ENCODE peak calls at places on chromosomes 6 and 20, in five cellular contexts. X is HCT116; R is HCEC 1CT; N is stimulated activated CD4-positive, alpha-beta T cell treated with anti-CD3 and anti-CD28 coated beads, Interleukin-1b, Interleukin-23, amount 100 ng/mL, for 24 hours; G is CD8-positive, alpha-beta memory T cell. E is an unnamed sample.

GRCh38 chr6:78436335-78436734 is 431.0 kb upstream of the IRAK1BP1 start:
- DNase-seq in X (peak), R (peak), N (no peak), G (no peak), E (peak)

GRCh38 chr20:53069121-53069520 is 97.0 kb downstream of the TSHZ2 start:
- DNase-seq in X (no peak), R (no peak), N (no peak), G (no peak), E (no peak)

GRCh38 chr20:61929971-61930666 is 135.6 kb downstream of the TAF4 start:
- DNase-seq in X (no peak), R (no peak), N (no peak), G (no peak), E (no peak)

GRCh38 chr6:74409447-74409846 is 713.4 kb downstream of the CD109 start:
- DNase-seq in X (peak), R (peak), N (no peak), G (no peak), E (peak)

GRCh38 chr20:10596726-10597125 is 77.1 kb downstream of the JAG1 start:
- DNase-seq in X (no peak), R (peak), N (no peak), G (no peak), E (peak)

GRCh38 chr6:138145402-138145801 is 16.3 kb upstream of the ARFGEF3 start:
- DNase-seq in X (no peak), R (no peak), N (no peak), G (no peak), E (no peak)

GRCh38 chr6:20877008-20877937 is 343.0 kb downstream of the CDKAL1 start:
- DNase-seq in X (peak), R (peak), N (no peak), G (no peak), E (peak)

GRCh38 chr20:32231847-32232246 is 24.2 kb downstream of the POFUT1 start:
- DNase-seq in X (no peak), R (no peak), N (no peak), G (peak), E (no peak)

GRCh38 chr20:61254881-61255589 is 3.0 kb downstream of the CDH4 start:
- DNase-seq in X (no peak), R (peak), N (no peak), G (no peak), E (peak)

GRCh38 chr6:32580593-32580992 is 9.1 kb downstream of the HLA-DRB1 start:
- DNase-seq in X (no peak), R (no peak), N (no peak), G (no peak), E (no peak)

GRCh38 chr6:10217111-10217510 is 197.8 kb downstream of the TFAP2A start:
- DNase-seq in X (no peak), R (no peak), N (no peak), G (no peak), E (no peak)

GRCh38 chr20:58420798-58421496 is 31.9 kb downstream of the VAPB start:
- DNase-seq in X (peak), R (peak), N (no peak), G (no peak), E (peak)

GRCh38 chr20:59835448-59836395 is 97.7 kb downstream of the SYCP2 start:
- DNase-seq in X (no peak), R (no peak), N (no peak), G (no peak), E (peak)

GRCh38 chr6:35443341-35444030 is 8.7 kb upstream of the FANCE start:
- DNase-seq in X (no peak), R (no peak), N (no peak), G (no peak), E (peak)

GRCh38 chr6:53795702-53796450 is 1.1 kb downstream of the LRRC1 start:
- DNase-seq in X (no peak), R (no peak), N (no peak), G (no peak), E (no peak)

GRCh38 chr20:49171928-49172327 is 16.2 kb downstream of the STAU1 start:
- DNase-seq in X (no peak), R (no peak), N (no peak), G (no peak), E (no peak)

GRCh38 chr6:127051571-127052260 is 66.8 kb upstream of the RSPO3 start:
- DNase-seq in X (no peak), R (peak), N (no peak), G (no peak), E (peak)

GRCh38 chr6:136037885-136038460 is 186.5 kb downstream of the PDE7B start:
- DNase-seq in X (no peak), R (peak), N (no peak), G (no peak), E (no peak)

GRCh38 chr6:42555477-42556457 is 8.1 kb upstream of the UBR2 start:
- DNase-seq in X (peak), R (no peak), N (no peak), G (no peak), E (peak)

GRCh38 chr6:16929814-16930213 is 168.6 kb upstream of the ATXN1 start:
- DNase-seq in X (no peak), R (peak), N (no peak), G (no peak), E (no peak)

GRCh38 chr20:5658897-5659296 is 91.3 kb upstream of the SHLD1 start:
- DNase-seq in X (no peak), R (peak), N (no peak), G (no peak), E (peak)

GRCh38 chr6:4732691-4733315 is 43.4 kb upstream of the CDYL start:
- DNase-seq in X (peak), R (peak), N (no peak), G (no peak), E (peak)

GRCh38 chr6:41975276-41975675 is 33.7 kb upstream of the CCND3 start:
- DNase-seq in X (no peak), R (no peak), N (no peak), G (no peak), E (no peak)

GRCh38 chr20:38369387-38369786 is 23.1 kb downstream of the LBP start:
- DNase-seq in X (peak), R (no peak), N (no peak), G (no peak), E (peak)

GRCh38 chr6:129120856-129121255 is 237.9 kb downstream of the LAMA2 start:
- DNase-seq in X (no peak), R (no peak), N (no peak), G (no peak), E (no peak)

E was measured in A172.